ENCODE peak calls at places on chromosome 15, in five cellular contexts. One of them, this sample, is unnamed.

GRCh38 chr15:83365370-83365938 is 81.0 kb upstream of the BNC1 start:
- DNase-seq in CD4-positive, alpha-beta T cell: no peak
- DNase-seq in pancreas: no peak
- DNase-seq in choroid plexus epithelial cell: peak; percentile 90
- DNase-seq in fibroblast of mammary gland: peak; percentile 83
- DNase-seq in this sample: no peak

GRCh38 chr15:38274135-38274534 is 21.5 kb downstream of the SPRED1 start:
- DNase-seq in choroid plexus epithelial cell: no peak
- DNase-seq in fibroblast of mammary gland: no peak
- DNase-seq in pancreas: no peak
- DNase-seq in CD4-positive, alpha-beta T cell: no peak
- DNase-seq in this sample: no peak

GRCh38 chr15:100131321-100132224 is 210.2 kb downstream of the ADAMTS17 start:
- DNase-seq in CD4-positive, alpha-beta T cell: peak; percentile 3
- DNase-seq in pancreas: peak; percentile 47
- DNase-seq in fibroblast of mammary gland: no peak
- DNase-seq in choroid plexus epithelial cell: peak; percentile 65
- DNase-seq in this sample: no peak

GRCh38 chr15:85539491-85539890 is 159.1 kb downstream of the AKAP13 start:
- DNase-seq in CD4-positive, alpha-beta T cell: no peak
- DNase-seq in choroid plexus epithelial cell: no peak
- DNase-seq in fibroblast of mammary gland: no peak
- DNase-seq in pancreas: no peak
- DNase-seq in this sample: no peak

GRCh38 chr15:48966595-48967301 is 3.0 kb upstream of the SHC4 start:
- DNase-seq in choroid plexus epithelial cell: peak; percentile 65
- DNase-seq in CD4-positive, alpha-beta T cell: no peak
- DNase-seq in pancreas: no peak
- DNase-seq in fibroblast of mammary gland: peak; percentile 76
- DNase-seq in this sample: no peak

GRCh38 chr15:98684441-98684840 is 36.1 kb downstream of the IGF1R start:
- DNase-seq in pancreas: no peak
- DNase-seq in fibroblast of mammary gland: peak; percentile 86
- DNase-seq in choroid plexus epithelial cell: peak; percentile 78
- DNase-seq in CD4-positive, alpha-beta T cell: no peak
- DNase-seq in this sample: no peak

GRCh38 chr15:75551076-75551475 is 28.0 kb downstream of the PTPN9 start:
- DNase-seq in choroid plexus epithelial cell: peak; percentile 46
- DNase-seq in pancreas: no peak
- DNase-seq in fibroblast of mammary gland: no peak
- DNase-seq in CD4-positive, alpha-beta T cell: no peak
- DNase-seq in this sample: no peak

GRCh38 chr15:85751731-85752421 is 42.8 kb downstream of the KLHL25 start:
- DNase-seq in choroid plexus epithelial cell: no peak
- DNase-seq in CD4-positive, alpha-beta T cell: no peak
- DNase-seq in pancreas: no peak
- DNase-seq in fibroblast of mammary gland: no peak
- DNase-seq in this sample: no peak

GRCh38 chr15:96147267-96147666 is 183.2 kb upstream of the NR2F2 start:
- DNase-seq in pancreas: no peak
- DNase-seq in fibroblast of mammary gland: no peak
- DNase-seq in choroid plexus epithelial cell: no peak
- DNase-seq in CD4-positive, alpha-beta T cell: no peak
- DNase-seq in this sample: no peak

GRCh38 chr15:78018968-78019644 is 58.4 kb downstream of the TBC1D2B start:
- DNase-seq in choroid plexus epithelial cell: no peak
- DNase-seq in pancreas: no peak
- DNase-seq in CD4-positive, alpha-beta T cell: no peak
- DNase-seq in fibroblast of mammary gland: no peak
- DNase-seq in this sample: peak; percentile 32

GRCh38 chr15:61731081-61731480 is 329.2 kb downstream of the VPS13C start:
- DNase-seq in pancreas: no peak
- DNase-seq in CD4-positive, alpha-beta T cell: no peak
- DNase-seq in fibroblast of mammary gland: peak; percentile 34
- DNase-seq in choroid plexus epithelial cell: no peak
- DNase-seq in this sample: no peak

GRCh38 chr15:79372428-79372827 is 59.7 kb upstream of the MINAR1 start:
- DNase-seq in CD4-positive, alpha-beta T cell: no peak
- DNase-seq in choroid plexus epithelial cell: no peak
- DNase-seq in pancreas: no peak
- DNase-seq in fibroblast of mammary gland: no peak
- DNase-seq in this sample: no peak

GRCh38 chr15:52808441-52808840 is 18.3 kb upstream of the ONECUT1 start:
- DNase-seq in CD4-positive, alpha-beta T cell: no peak
- DNase-seq in choroid plexus epithelial cell: no peak
- DNase-seq in fibroblast of mammary gland: peak; percentile 59
- DNase-seq in pancreas: no peak
- DNase-seq in this sample: no peak

GRCh38 chr15:83066034-83066760 is 855 bp downstream of the BTBD1 start:
- DNase-seq in pancreas: no peak
- DNase-seq in CD4-positive, alpha-beta T cell: no peak
- DNase-seq in choroid plexus epithelial cell: peak; percentile 13
- DNase-seq in fibroblast of mammary gland: no peak
- DNase-seq in this sample: no peak

GRCh38 chr15:27254801-27255200 is 283.8 kb downstream of the GABRG3 start:
- DNase-seq in pancreas: no peak
- DNase-seq in choroid plexus epithelial cell: no peak
- DNase-seq in CD4-positive, alpha-beta T cell: no peak
- DNase-seq in fibroblast of mammary gland: no peak
- DNase-seq in this sample: no peak

GRCh38 chr15:37801529-37801928 is 132.9 kb upstream of the TMCO5A start:
- DNase-seq in pancreas: no peak
- DNase-seq in fibroblast of mammary gland: no peak
- DNase-seq in CD4-positive, alpha-beta T cell: no peak
- DNase-seq in choroid plexus epithelial cell: no peak
- DNase-seq in this sample: no peak

GRCh38 chr15:78213956-78214355 is 20.4 kb downstream of the ACSBG1 start:
- DNase-seq in CD4-positive, alpha-beta T cell: no peak
- DNase-seq in choroid plexus epithelial cell: no peak
- DNase-seq in pancreas: no peak
- DNase-seq in fibroblast of mammary gland: no peak
- DNase-seq in this sample: no peak

GRCh38 chr15:54347082-54347827 is 369.0 kb downstream of the UNC13C start:
- DNase-seq in CD4-positive, alpha-beta T cell: no peak
- DNase-seq in choroid plexus epithelial cell: no peak
- DNase-seq in fibroblast of mammary gland: no peak
- DNase-seq in pancreas: no peak
- DNase-seq in this sample: no peak

GRCh38 chr15:79602731-79603130 is 170.6 kb downstream of the MINAR1 start:
- DNase-seq in choroid plexus epithelial cell: no peak
- DNase-seq in fibroblast of mammary gland: no peak
- DNase-seq in pancreas: no peak
- DNase-seq in CD4-positive, alpha-beta T cell: no peak
- DNase-seq in this sample: no peak

GRCh38 chr15:98676586-98677270 is 28.4 kb downstream of the IGF1R start:
- DNase-seq in CD4-positive, alpha-beta T cell: no peak
- DNase-seq in fibroblast of mammary gland: peak; percentile 59
- DNase-seq in pancreas: no peak
- DNase-seq in choroid plexus epithelial cell: no peak
- DNase-seq in this sample: no peak

GRCh38 chr15:20341901-20342605 is 199.5 kb downstream of the GOLGA6L6 start:
- DNase-seq in pancreas: peak; percentile 83
- DNase-seq in fibroblast of mammary gland: no peak
- DNase-seq in CD4-positive, alpha-beta T cell: no peak
- DNase-seq in choroid plexus epithelial cell: no peak
- DNase-seq in this sample: peak; percentile 24

GRCh38 chr15:43776101-43776717 is 557 bp downstream of the ELL3 start:
- DNase-seq in fibroblast of mammary gland: no peak
- DNase-seq in pancreas: peak; percentile 58
- DNase-seq in CD4-positive, alpha-beta T cell: no peak
- DNase-seq in choroid plexus epithelial cell: no peak
- DNase-seq in this sample: peak; percentile 83

GRCh38 chr15:62392411-62392810 is 227.3 kb upstream of the C2CD4B start:
- DNase-seq in pancreas: no peak
- DNase-seq in choroid plexus epithelial cell: peak; percentile 38
- DNase-seq in CD4-positive, alpha-beta T cell: no peak
- DNase-seq in fibroblast of mammary gland: peak; percentile 54
- DNase-seq in this sample: no peak

GRCh38 chr15:28892789-28893610 is 7.2 kb downstream of the APBA2 start:
- DNase-seq in fibroblast of mammary gland: peak; percentile 67
- DNase-seq in choroid plexus epithelial cell: peak; percentile 35
- DNase-seq in CD4-positive, alpha-beta T cell: no peak
- DNase-seq in pancreas: no peak
- DNase-seq in this sample: no peak

GRCh38 chr15:63338170-63338569 is 43.5 kb downstream of the CA12 start:
- DNase-seq in choroid plexus epithelial cell: peak; percentile 68
- DNase-seq in fibroblast of mammary gland: peak; percentile 86
- DNase-seq in pancreas: no peak
- DNase-seq in CD4-positive, alpha-beta T cell: no peak
- DNase-seq in this sample: no peak

GRCh38 chr15:96412045-96412918 is 81.8 kb downstream of the NR2F2 start:
- DNase-seq in choroid plexus epithelial cell: no peak
- DNase-seq in CD4-positive, alpha-beta T cell: no peak
- DNase-seq in fibroblast of mammary gland: no peak
- DNase-seq in pancreas: no peak
- DNase-seq in this sample: no peak

GRCh38 chr15:76386178-76386577 is 49.6 kb downstream of the ISL2 start:
- DNase-seq in fibroblast of mammary gland: no peak
- DNase-seq in pancreas: no peak
- DNase-seq in choroid plexus epithelial cell: no peak
- DNase-seq in CD4-positive, alpha-beta T cell: no peak
- DNase-seq in this sample: no peak

GRCh38 chr15:33309602-33310276 is 1.0 kb upstream of the RYR3 start:
- DNase-seq in fibroblast of mammary gland: peak; percentile 25
- DNase-seq in choroid plexus epithelial cell: peak; percentile 5
- DNase-seq in pancreas: no peak
- DNase-seq in CD4-positive, alpha-beta T cell: no peak
- DNase-seq in this sample: no peak
- TF ChIP-seq CTCF in fibroblast of mammary gland: peak; percentile 18
- TF ChIP-seq CTCF in choroid plexus epithelial cell: peak; percentile 24
- TF ChIP-seq CTCF in pancreas: no peak
- TF ChIP-seq CTCF in CD4-positive, alpha-beta T cell: no peak
- TF ChIP-seq CTCF in this sample: no peak

DNA sequence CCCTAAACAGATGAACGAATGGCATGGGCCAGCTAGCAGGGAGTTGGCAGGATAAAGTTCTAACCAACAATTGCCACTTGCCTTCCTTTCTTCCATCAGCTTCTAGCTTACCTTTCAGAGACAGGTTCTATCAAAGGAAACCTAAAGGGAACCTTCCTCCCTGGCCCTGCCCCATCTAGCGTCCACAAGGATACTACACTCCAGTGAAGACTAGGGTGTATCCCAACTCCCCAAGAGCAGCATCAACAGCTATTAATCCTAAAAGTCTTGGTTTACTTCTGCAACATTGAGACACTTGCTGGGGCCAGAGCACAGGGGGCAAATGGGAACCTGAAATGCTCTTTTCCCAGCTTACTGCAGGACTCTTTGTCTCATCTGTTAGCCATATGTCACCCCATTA is 37.0 kb upstream of the TMC3 start:
- DNase-seq in fibroblast of mammary gland: no peak
- DNase-seq in pancreas: no peak
- DNase-seq in choroid plexus epithelial cell: no peak
- DNase-seq in CD4-positive, alpha-beta T cell: no peak
- DNase-seq in this sample: no peak
- TF ChIP-seq CTCF in fibroblast of mammary gland: no peak
- TF ChIP-seq CTCF in pancreas: no peak
- TF ChIP-seq CTCF in choroid plexus epithelial cell: peak; percentile 42
- TF ChIP-seq CTCF in CD4-positive, alpha-beta T cell: no peak
- TF ChIP-seq CTCF in this sample: no peak

GRCh38 chr15:31255176-31255510 is 71.5 kb upstream of the KLF13 start:
- DNase-seq in fibroblast of mammary gland: no peak
- DNase-seq in CD4-positive, alpha-beta T cell: no peak
- DNase-seq in pancreas: no peak
- DNase-seq in choroid plexus epithelial cell: no peak
- DNase-seq in this sample: no peak
- TF ChIP-seq CTCF in fibroblast of mammary gland: no peak
- TF ChIP-seq CTCF in CD4-positive, alpha-beta T cell: no peak
- TF ChIP-seq CTCF in pancreas: no peak
- TF ChIP-seq CTCF in choroid plexus epithelial cell: no peak
- TF ChIP-seq CTCF in this sample: no peak

GRCh38 chr15:80835338-80835737 is 56.2 kb downstream of the CEMIP start:
- DNase-seq in fibroblast of mammary gland: no peak
- DNase-seq in pancreas: no peak
- DNase-seq in choroid plexus epithelial cell: no peak
- DNase-seq in CD4-positive, alpha-beta T cell: no peak
- DNase-seq in this sample: no peak
- TF ChIP-seq CTCF in fibroblast of mammary gland: peak; percentile 10
- TF ChIP-seq CTCF in pancreas: no peak
- TF ChIP-seq CTCF in choroid plexus epithelial cell: peak; percentile 38
- TF ChIP-seq CTCF in CD4-positive, alpha-beta T cell: no peak
- TF ChIP-seq CTCF in this sample: no peak

GRCh38 chr15:36661042-36661441 is 81.6 kb downstream of the CDIN1 start:
- DNase-seq in pancreas: no peak
- DNase-seq in CD4-positive, alpha-beta T cell: no peak
- DNase-seq in fibroblast of mammary gland: no peak
- DNase-seq in choroid plexus epithelial cell: no peak
- DNase-seq in this sample: no peak

GRCh38 chr15:36653851-36654250 is 74.4 kb downstream of the CDIN1 start:
- DNase-seq in choroid plexus epithelial cell: no peak
- DNase-seq in pancreas: no peak
- DNase-seq in CD4-positive, alpha-beta T cell: no peak
- DNase-seq in fibroblast of mammary gland: no peak
- DNase-seq in this sample: no peak

GRCh38 chr15:36658321-36658720 is 78.9 kb downstream of the CDIN1 start:
- DNase-seq in pancreas: no peak
- DNase-seq in fibroblast of mammary gland: peak; percentile 73
- DNase-seq in choroid plexus epithelial cell: no peak
- DNase-seq in CD4-positive, alpha-beta T cell: no peak
- DNase-seq in this sample: no peak

DNA sequence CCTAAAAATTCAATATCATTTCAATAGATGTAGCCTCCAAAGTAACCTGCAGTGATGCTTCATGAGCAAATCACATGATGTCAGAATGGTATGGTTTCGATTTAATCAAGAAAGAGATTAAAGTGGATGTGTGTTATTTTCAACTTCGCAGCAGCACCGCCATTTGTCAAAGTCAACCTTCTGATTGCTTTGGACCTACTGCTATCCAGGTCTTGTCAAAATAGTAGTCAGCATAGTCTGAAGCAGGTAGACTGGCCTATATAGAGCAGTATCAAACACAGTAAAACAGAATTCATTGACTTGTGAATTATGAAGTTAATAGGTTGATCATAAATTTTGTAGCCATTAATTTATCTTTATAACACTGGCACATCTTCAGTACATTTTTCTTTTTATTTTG is 79.5 kb downstream of the CDIN1 start:
- DNase-seq in CD4-positive, alpha-beta T cell: no peak
- DNase-seq in fibroblast of mammary gland: no peak
- DNase-seq in pancreas: no peak
- DNase-seq in choroid plexus epithelial cell: no peak
- DNase-seq in this sample: no peak
- TF ChIP-seq CTCF in CD4-positive, alpha-beta T cell: no peak
- TF ChIP-seq CTCF in fibroblast of mammary gland: no peak
- TF ChIP-seq CTCF in pancreas: no peak
- TF ChIP-seq CTCF in choroid plexus epithelial cell: no peak
- TF ChIP-seq CTCF in this sample: no peak

This sample was measured in activated B cell treated with CpG ODN at 0.5 μM for 24 hours.